ENCODE peak calls at places on chromosome 12, in seven cellular contexts. B, E, J, W, U, O and T are unnamed samples.

GRCh38 chr12:121812320-121812871 is 8.6 kb downstream of the SETD1B start:
- DNase-seq in B (no peak), E (no peak), J (no peak), W (no peak), U (peak), O (no peak), T (peak)

GRCh38 chr12:82862876-82863649 is 176.4 kb downstream of the TMTC2 start:
- DNase-seq in B (no peak), E (no peak), J (no peak), W (no peak), U (peak), O (peak), T (no peak)

GRCh38 chr12:26122681-26123481 is 2.0 kb downstream of the BHLHE41 start:
- DNase-seq in B (peak), E (no peak), J (no peak), W (no peak), U (peak), O (no peak), T (peak)

GRCh38 chr12:67515679-67516363 is 132.7 kb upstream of the DYRK2 start:
- DNase-seq in B (no peak), E (peak), J (peak), W (peak), U (no peak), O (no peak), T (no peak)

GRCh38 chr12:46916796-46917419 is 91.1 kb upstream of the SLC38A4 start:
- DNase-seq in B (no peak), E (no peak), J (no peak), W (no peak), U (no peak), O (no peak), T (no peak)

GRCh38 chr12:102917026-102917787 is at the start of gene PAH:
- DNase-seq in B (no peak), E (no peak), J (no peak), W (no peak), U (no peak), O (no peak), T (peak)

GRCh38 chr12:113932411-113933196 is 33.5 kb downstream of the RBM19 start:
- DNase-seq in B (no peak), E (no peak), J (no peak), W (no peak), U (peak), O (no peak), T (no peak)

GRCh38 chr12:116922194-116922897 is 11.6 kb downstream of the FBXW8 start:
- DNase-seq in B (no peak), E (no peak), J (no peak), W (no peak), U (no peak), O (no peak), T (no peak)

GRCh38 chr12:132173135-132174014 is 29.1 kb downstream of the NOC4L start:
- DNase-seq in B (no peak), E (no peak), J (no peak), W (no peak), U (no peak), O (no peak), T (no peak)

GRCh38 chr12:65667932-65668331 is 156.4 kb upstream of the HMGA2 start:
- DNase-seq in B (no peak), E (no peak), J (no peak), W (no peak), U (peak), O (no peak), T (no peak)

GRCh38 chr12:89861086-89861485 is 152.4 kb upstream of the ATP2B1 start:
- DNase-seq in B (peak), E (no peak), J (no peak), W (no peak), U (peak), O (no peak), T (no peak)

GRCh38 chr12:107415066-107415465 is 270.5 kb upstream of the PWP1 start:
- DNase-seq in B (peak), E (no peak), J (no peak), W (no peak), U (peak), O (no peak), T (peak)

GRCh38 chr12:114864688-114865685 is 181.0 kb upstream of the TBX3 start:
- DNase-seq in B (no peak), E (no peak), J (no peak), W (no peak), U (no peak), O (no peak), T (no peak)